ENCODE peak calls at places on chromosomes 6 and 20, in seven cellular contexts. W is HCT116, S is PC-9, U is astrocyte of the spinal cord, M is aorta, X is HFF-Myc, K is fibroblast of pulmonary artery. T is an unnamed sample.

GRCh38 chr6:215335-216034 is 76.8 kb upstream of the DUSP22 start:
- DNase-seq in K (no peak), U (peak; percentile 19), X (no peak), S (peak; percentile 72), W (no peak), M (no peak), T (no peak)

GRCh38 chr20:62772994-62773858 is 23.0 kb upstream of the MRGBP start:
- DNase-seq in S (no peak), U (peak; percentile 8), M (peak; percentile 29), W (no peak), X (no peak), K (peak; percentile 51), T (no peak)

GRCh38 chr6:50843842-50844241 is 25.2 kb downstream of the TFAP2B start:
- DNase-seq in M (no peak), X (no peak), W (no peak), U (no peak), K (no peak), S (no peak), T (no peak)

GRCh38 chr6:106702046-106702445 is 72.7 kb downstream of the QRSL1 start:
- DNase-seq in W (no peak), S (no peak), U (no peak), M (no peak), X (no peak), K (no peak), T (no peak)

GRCh38 chr20:62819494-62820174 is 2.8 kb downstream of the COL9A3 start:
- DNase-seq in U (peak; percentile 36), S (peak; percentile 90), X (no peak), M (no peak), K (peak; percentile 56), W (no peak), T (no peak)

GRCh38 chr6:122170274-122170673 is 229.2 kb upstream of the HSF2 start:
- DNase-seq in S (no peak), K (no peak), U (no peak), X (no peak), W (no peak), M (no peak), T (no peak)

GRCh38 chr20:4516851-4517250 is 204.9 kb upstream of the PRND start:
- DNase-seq in M (no peak), S (no peak), U (no peak), W (no peak), K (no peak), X (no peak), T (no peak)

GRCh38 chr20:50831605-50832004 is 36.7 kb downstream of the BCAS4 start:
- DNase-seq in U (no peak), K (no peak), S (no peak), X (no peak), W (no peak), M (no peak), T (no peak)

GRCh38 chr6:729646-730320 is 36.8 kb upstream of the EXOC2 start:
- DNase-seq in W (no peak), X (no peak), M (no peak), S (no peak), U (no peak), K (no peak), T (no peak)

GRCh38 chr6:26335631-26336323 is 29.2 kb upstream of the BTN3A2 start:
- DNase-seq in M (no peak), X (no peak), K (no peak), W (no peak), S (no peak), U (no peak), T (no peak)

GRCh38 chr6:17013701-17014100 is 88.1 kb upstream of the STMND1 start:
- DNase-seq in M (no peak), X (no peak), W (no peak), K (peak; percentile 72), U (peak; percentile 83), S (no peak), T (no peak)

GRCh38 chr20:25071722-25072121 is 10.2 kb downstream of the VSX1 start:
- DNase-seq in X (no peak), W (no peak), K (no peak), S (no peak), M (no peak), U (no peak), T (no peak)

GRCh38 chr20:34232494-34233087 is 8.6 kb upstream of the ASIP start:
- DNase-seq in M (no peak), W (no peak), K (no peak), S (no peak), U (no peak), X (no peak), T (no peak)

GRCh38 chr20:24950836-24951525 is 1.9 kb downstream of the CST7 start:
- DNase-seq in K (no peak), W (no peak), X (no peak), U (no peak), M (no peak), S (no peak), T (no peak)

GRCh38 chr6:99393366-99393697 is 663 bp downstream of the COQ3 start:
- DNase-seq in K (no peak), X (no peak), U (no peak), M (no peak), S (no peak), W (no peak), T (no peak)

GRCh38 chr20:64080013-64080812 is at the start of gene OPRL1:
- DNase-seq in U (peak; percentile 22), W (no peak), K (peak; percentile 17), X (no peak), S (no peak), M (no peak), T (no peak)

GRCh38 chr20:53927990-53928389 is 142.4 kb downstream of the BCAS1 start:
- DNase-seq in S (no peak), W (no peak), K (no peak), U (no peak), M (no peak), X (no peak), T (no peak)

GRCh38 chr6:29743025-29743424 is 19.8 kb downstream of the HLA-F start:
- DNase-seq in X (no peak), K (no peak), S (no peak), M (no peak), U (no peak), W (no peak), T (no peak)

DNA sequence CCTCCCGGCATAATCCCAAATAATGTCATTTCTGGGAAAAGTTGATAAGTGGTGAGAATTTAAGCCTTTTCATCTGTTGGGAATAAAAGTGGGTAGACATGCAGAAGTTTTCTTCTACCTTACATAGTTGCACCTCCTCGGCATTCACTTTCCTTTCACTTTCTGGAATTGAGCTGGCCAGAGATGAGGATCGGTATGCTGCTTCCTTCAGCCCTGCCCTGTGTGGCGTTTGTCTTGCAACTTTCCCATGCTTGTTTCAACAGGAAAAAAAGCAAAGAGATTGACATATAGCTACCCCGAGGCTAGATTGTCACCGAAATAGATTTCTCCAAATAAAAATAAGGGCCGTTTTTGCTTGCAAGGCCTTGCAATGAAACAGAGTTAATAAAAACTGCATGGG is 65.8 kb upstream of the JAG1 start:
- DNase-seq in U (no peak), S (peak; percentile 32), K (peak; percentile 39), W (no peak), M (no peak), X (no peak), T (no peak)
- H3K4me3 ChIP-seq in U (no peak overlapping the region), S (no peak overlapping the region), K (peak overlapping the region; percentile 37), W (no peak overlapping the region), M (peak overlapping the region; percentile 87), X (no peak overlapping the region), T (no peak overlapping the region)

GRCh38 chr6:169700296-169700695 is 1.5 kb downstream of the WDR27 start:
- DNase-seq in K (no peak), M (no peak), S (no peak), U (peak; percentile 35), X (no peak), W (no peak), T (no peak)
- H3K4me3 ChIP-seq in K (peak overlapping the region; percentile 90), M (no peak overlapping the region), S (peak overlapping the region; percentile 91), U (no peak overlapping the region), X (peak overlapping the region; percentile 79), W (no peak overlapping the region), T (peak overlapping the region; percentile 83)

DNA sequence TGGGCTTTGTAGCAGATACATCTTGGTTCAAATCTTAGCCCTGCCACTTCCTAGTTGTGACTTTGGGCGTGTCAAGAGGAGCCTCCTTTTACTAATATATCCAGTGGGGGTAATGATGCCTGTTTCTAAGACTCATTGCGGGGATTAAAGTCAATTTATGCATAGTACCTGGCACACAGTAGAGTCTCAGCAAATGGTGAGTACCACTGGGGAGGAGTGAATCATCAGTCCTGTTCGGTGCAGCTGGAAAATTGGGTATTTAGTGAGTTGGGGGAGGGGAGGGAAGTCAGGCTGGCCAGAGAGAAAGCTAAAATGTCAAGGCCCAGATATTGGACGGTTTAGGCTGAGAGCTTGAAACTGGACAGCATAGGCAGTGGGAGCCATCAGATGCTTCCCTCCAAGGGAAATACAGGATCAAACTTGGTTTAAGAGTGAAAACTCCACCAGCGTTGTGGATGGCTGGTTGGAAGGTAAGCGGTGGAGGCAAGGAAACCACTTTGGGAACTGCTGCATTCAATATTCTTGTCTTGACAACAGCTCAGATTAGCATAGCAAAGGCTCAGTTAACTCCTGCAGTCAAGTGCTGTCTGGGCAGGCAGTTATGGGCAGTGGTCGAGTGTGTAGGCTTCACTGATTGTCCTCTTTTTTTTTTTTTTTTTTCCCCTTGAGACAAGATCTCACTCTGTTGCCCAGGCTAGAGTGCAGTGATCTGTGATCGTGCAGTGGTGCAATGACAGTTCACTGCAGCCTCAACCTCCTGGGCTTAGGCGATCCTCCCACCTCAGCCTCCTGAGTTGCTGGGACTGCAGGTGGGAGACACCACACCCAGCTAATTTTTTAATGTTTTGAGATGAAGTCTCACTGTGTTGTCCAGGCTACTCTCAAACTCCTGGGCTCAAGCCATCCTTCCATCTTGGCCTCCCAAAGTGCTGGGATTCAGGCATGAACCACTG is 12.9 kb downstream of the PPP1R16B start:
- DNase-seq in X (no peak), M (no peak), K (no peak), S (no peak), U (no peak), W (no peak), T (no peak)
- H3K4me3 ChIP-seq in X (no peak overlapping the region), M (no peak overlapping the region), K (no peak overlapping the region), S (no peak overlapping the region), U (no peak overlapping the region), W (no peak overlapping the region), T (no peak overlapping the region)

DNA sequence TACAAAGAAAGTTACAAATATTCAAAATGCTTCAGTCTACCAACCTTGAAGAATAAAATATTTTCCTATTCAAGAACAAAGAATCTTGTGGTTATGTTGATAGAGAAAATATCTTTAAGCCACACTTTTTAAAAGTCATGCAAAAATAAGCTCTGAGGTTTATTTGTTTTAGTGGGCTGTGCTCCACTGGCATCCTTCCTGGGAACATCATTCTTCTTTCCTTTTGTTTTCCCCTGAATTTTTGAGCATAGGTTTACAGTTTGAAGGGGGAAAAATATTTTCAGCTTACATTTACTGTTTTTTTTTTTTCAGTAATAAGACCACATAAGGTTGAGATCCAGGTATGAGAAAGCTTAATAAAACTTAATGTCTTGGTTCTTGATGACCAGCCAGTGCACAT is 72.0 kb upstream of the BACH2 start:
- DNase-seq in W (no peak), K (peak; percentile 51), U (peak; percentile 91), M (no peak), S (peak; percentile 8), X (no peak), T (no peak)
- H3K4me3 ChIP-seq in W (no peak overlapping the region), K (no peak overlapping the region), U (no peak overlapping the region), M (no peak overlapping the region), S (no peak overlapping the region), X (no peak overlapping the region), T (no peak overlapping the region)

DNA sequence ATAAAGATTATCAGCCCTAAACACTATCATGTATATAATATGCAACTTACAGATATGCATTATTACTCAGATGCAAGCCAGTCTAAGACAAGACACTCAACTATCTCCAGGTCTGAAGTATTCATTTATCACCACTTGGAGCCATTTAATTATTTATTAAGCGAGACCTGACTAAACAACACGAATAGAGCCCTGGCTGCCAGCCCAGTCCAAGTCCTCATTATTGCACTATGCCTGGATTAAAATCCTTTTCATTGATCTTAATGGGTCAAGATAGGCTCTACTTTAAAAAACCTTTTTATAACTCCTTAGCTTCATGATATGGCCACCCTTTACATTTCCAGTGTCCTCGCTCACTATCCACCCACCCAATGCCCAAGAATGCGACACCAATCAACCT is 183.1 kb upstream of the MARCKS start:
- DNase-seq in K (no peak), S (no peak), U (no peak), X (no peak), M (no peak), W (no peak), T (no peak)
- H3K4me3 ChIP-seq in K (no peak overlapping the region), S (no peak overlapping the region), U (no peak overlapping the region), X (no peak overlapping the region), M (no peak overlapping the region), W (no peak overlapping the region), T (no peak overlapping the region)

T was measured in AG04449.